ENCODE peak calls at places on chromosomes 7 and 10, in five cellular contexts. M, H, O, U and Z are unnamed samples.

GRCh38 chr7:85041599-85042216 is 145.1 kb downstream of the SEMA3D start:
- DNase-seq in U (peak; percentile 25), M (peak; percentile 55), H (peak; percentile 3), O (no peak), Z (no peak)

GRCh38 chr7:15603124-15603523 is 41.3 kb upstream of the AGMO start:
- DNase-seq in O (no peak), M (no peak), H (no peak), U (no peak), Z (no peak)

GRCh38 chr10:124323145-124323725 is 95.5 kb downstream of the OAT start:
- DNase-seq in U (no peak), M (no peak), H (no peak), O (no peak), Z (no peak)

GRCh38 chr10:79608505-79609375 is 2.0 kb upstream of the SFTPA1 start:
- DNase-seq in M (peak; percentile 46), H (no peak), U (peak; percentile 66), O (peak; percentile 49), Z (peak; percentile 28)

GRCh38 chr7:128017880-128018845 is 13.1 kb downstream of the LRRC4 start:
- DNase-seq in O (no peak), U (no peak), M (no peak), H (no peak), Z (no peak)

GRCh38 chr10:25072786-25073185 is 56.4 kb downstream of the THNSL1 start:
- DNase-seq in H (no peak), U (no peak), O (no peak), M (no peak), Z (no peak)

GRCh38 chr10:121710971-121711370 is 112.7 kb upstream of the FGFR2 start:
- DNase-seq in M (no peak), O (no peak), H (no peak), U (no peak), Z (no peak)

GRCh38 chr7:15757041-15757995 is 70.8 kb upstream of the MEOX2 start:
- DNase-seq in O (no peak), H (no peak), M (no peak), U (no peak), Z (no peak)

GRCh38 chr10:6465437-6465836 is 114.6 kb downstream of the PRKCQ start:
- DNase-seq in M (no peak), H (no peak), O (no peak), U (no peak), Z (no peak)

GRCh38 chr10:527416-527815 is 162.1 kb downstream of the DIP2C start:
- DNase-seq in M (no peak), O (no peak), H (no peak), U (no peak), Z (no peak)

GRCh38 chr7:144787127-144787526 is 48.7 kb downstream of the TPK1 start:
- DNase-seq in H (no peak), O (no peak), M (no peak), U (no peak), Z (no peak)

GRCh38 chr7:26533163-26533562 is 241.5 kb downstream of the SNX10 start:
- DNase-seq in M (no peak), H (no peak), O (no peak), U (no peak), Z (no peak)

GRCh38 chr7:151553356-151553755 is 33.7 kb upstream of the RHEB start:
- DNase-seq in U (no peak), M (no peak), O (no peak), H (no peak), Z (no peak)

GRCh38 chr10:125411724-125412123 is 251.4 kb upstream of the CTBP2 start:
- DNase-seq in H (no peak), O (no peak), U (no peak), M (no peak), Z (no peak)

GRCh38 chr7:42236266-42237161 is 495 bp downstream of the GLI3 start:
- DNase-seq in H (no peak), O (no peak), M (no peak), U (no peak), Z (peak; percentile 30)

GRCh38 chr10:90587081-90587491 is 270.8 kb downstream of the HTR7 start:
- DNase-seq in M (no peak), O (no peak), U (no peak), H (no peak), Z (no peak)

GRCh38 chr10:47147186-47147585 is 152.8 kb upstream of the GDF10 start:
- DNase-seq in M (no peak), O (no peak), U (no peak), H (no peak), Z (no peak)

GRCh38 chr10:61903184-61903990 is 1.9 kb downstream of the ARID5B start:
- DNase-seq in H (peak; percentile 53), O (no peak), M (peak; percentile 38), U (peak; percentile 72), Z (no peak)

GRCh38 chr10:3749597-3750351 is 35.2 kb downstream of the KLF6 start:
- DNase-seq in U (no peak), M (peak; percentile 31), O (no peak), H (no peak), Z (no peak)
- TF ChIP-seq TAF1 in U (no peak), M (no peak), O (no peak), H (no peak), Z (no peak)

GRCh38 chr7:976901-977325 is 1.6 kb upstream of the COX19 start:
- DNase-seq in M (peak; percentile 83), U (no peak), H (no peak), O (no peak), Z (no peak)

GRCh38 chr7:975702-976473 is 539 bp upstream of the COX19 start:
- DNase-seq in M (no peak), U (no peak), O (no peak), H (no peak), Z (no peak)

GRCh38 chr7:978416-979091 is 3.2 kb upstream of the COX19 start:
- DNase-seq in H (no peak), M (no peak), U (no peak), O (no peak), Z (no peak)

GRCh38 chr7:978049-978346 is 2.6 kb upstream of the COX19 start:
- DNase-seq in H (no peak), O (no peak), U (no peak), M (no peak), Z (no peak)

DNA sequence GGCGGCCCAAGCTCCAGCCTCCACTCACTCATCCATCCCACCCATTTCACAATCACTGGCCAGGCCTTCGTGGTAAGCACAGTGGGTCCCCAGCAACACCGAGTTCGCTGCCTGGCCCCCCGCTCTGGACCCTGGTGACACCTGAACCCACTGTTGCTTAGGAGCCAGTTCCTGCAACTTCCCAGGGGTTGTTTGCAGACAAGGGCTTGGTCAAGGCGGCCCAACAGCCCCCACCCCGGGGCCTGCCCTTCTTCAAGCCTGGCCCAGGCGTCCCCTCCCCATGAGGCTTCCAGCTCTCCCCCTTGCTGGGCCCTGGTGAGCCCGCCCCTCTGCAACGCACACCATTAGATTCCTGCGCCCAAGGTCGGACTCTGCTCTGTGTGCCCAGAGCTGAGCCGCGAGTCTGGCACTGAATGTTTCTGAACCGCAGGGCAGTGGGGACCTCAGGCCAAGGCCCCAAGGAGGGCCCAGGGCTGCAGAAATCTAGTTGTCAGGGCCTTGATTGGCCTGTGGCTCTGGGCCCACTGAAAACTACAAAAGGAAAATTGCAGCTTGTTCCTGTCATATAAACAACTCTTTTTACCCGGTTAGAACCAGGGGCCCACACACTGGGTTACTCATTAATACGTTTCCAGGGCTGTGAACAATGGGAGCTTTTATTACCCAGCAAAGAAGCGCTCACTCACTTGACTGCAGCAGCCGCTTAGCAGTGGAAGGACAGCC is 2.1 kb upstream of the COX19 start:
- DNase-seq in H (peak; percentile 56), M (peak; percentile 98), U (no peak), O (no peak), Z (no peak)
- TF ChIP-seq TAF1 in H (no peak), M (peak; percentile 69), U (no peak), O (no peak), Z (no peak)

GRCh38 chr10:88478256-88478655 is 104.9 kb downstream of the RNLS start:
- DNase-seq in O (no peak), U (no peak), M (no peak), H (no peak), Z (no peak)
- TF ChIP-seq TAF1 in O (no peak), U (no peak), M (no peak), H (no peak), Z (no peak)

GRCh38 chr10:101767966-101768790 is 7.7 kb downstream of the FGF8 start:
- DNase-seq in M (no peak), U (no peak), O (no peak), H (no peak), Z (no peak)
- TF ChIP-seq TAF1 in M (no peak), U (no peak), O (no peak), H (no peak), Z (no peak)

GRCh38 chr7:137169282-137169698 is 174.2 kb downstream of the PTN start:
- DNase-seq in O (peak; percentile 47), M (peak; percentile 26), U (no peak), H (no peak), Z (no peak)
- TF ChIP-seq TAF1 in O (no peak), M (no peak), U (no peak), H (no peak), Z (no peak)